ENCODE peak calls at places on chromosomes 1 and 21, in ten cellular contexts. C, U, T, W, O, S, L, K, D and M are unnamed samples.

GRCh38 chr1:169497317-169497716 is 11.6 kb upstream of the SLC19A2 start:
- DNase-seq in C (no peak), D (no peak), K (no peak), T (no peak), L (no peak), S (no peak), O (no peak), U (no peak), W (no peak), M (no peak)

GRCh38 chr1:15459771-15460719 is 3.5 kb downstream of the CELA2A start:
- DNase-seq in C (no peak), O (no peak), S (no peak), T (no peak), W (peak), L (no peak), K (no peak), U (no peak), D (no peak), M (no peak)

GRCh38 chr1:40824591-40825429 is 37.4 kb downstream of the CITED4 start:
- DNase-seq in U (no peak), S (peak), D (no peak), O (no peak), L (peak), W (peak), C (no peak), K (peak), T (no peak), M (no peak)

GRCh38 chr1:85495556-85495955 is 30.6 kb upstream of the DDAH1 start:
- DNase-seq in C (no peak), S (no peak), U (no peak), T (peak), W (peak), O (no peak), K (peak), L (no peak), D (no peak), M (peak)

GRCh38 chr1:195122497-195122896 is 1485.7 kb downstream of the KCNT2 start:
- DNase-seq in C (no peak), O (no peak), W (no peak), D (no peak), K (no peak), T (no peak), S (no peak), L (no peak), U (no peak), M (no peak)

GRCh38 chr1:237911911-237912310 is 21.2 kb upstream of the ZP4 start:
- DNase-seq in L (no peak), D (no peak), U (no peak), W (peak), K (peak), T (no peak), C (no peak), O (no peak), S (no peak), M (no peak)

GRCh38 chr1:22317231-22317919 is 134.3 kb upstream of the ZBTB40 start:
- DNase-seq in U (no peak), O (no peak), D (no peak), S (peak), W (no peak), C (peak), K (no peak), T (no peak), L (peak), M (peak)

GRCh38 chr1:82400521-82400920 is 599.8 kb downstream of the ADGRL2 start:
- DNase-seq in D (no peak), C (no peak), K (no peak), S (no peak), O (no peak), L (no peak), T (no peak), U (no peak), W (no peak), M (no peak)

GRCh38 chr1:13828454-13829151 is 128.6 kb downstream of the PRDM2 start:
- DNase-seq in L (peak), T (peak), S (peak), U (no peak), C (peak), D (no peak), O (no peak), W (no peak), K (no peak), M (peak)

GRCh38 chr1:56925193-56925592 is 40.6 kb downstream of the C8B start:
- DNase-seq in W (no peak), C (no peak), U (no peak), S (no peak), L (no peak), O (no peak), D (no peak), K (peak), T (no peak), M (no peak)

GRCh38 chr1:17878837-17879236 is 123.7 kb downstream of the ACTL8 start:
- DNase-seq in D (no peak), T (no peak), K (peak), O (no peak), C (no peak), U (no peak), W (peak), S (no peak), L (no peak), M (peak)

GRCh38 chr1:206851611-206852010 is 13.8 kb upstream of the IL20 start:
- DNase-seq in W (peak), T (no peak), D (no peak), K (peak), C (no peak), O (no peak), S (no peak), U (no peak), L (no peak), M (no peak)

GRCh38 chr1:26942656-26943055 is 17.6 kb downstream of the KDF1 start:
- DNase-seq in L (no peak), C (no peak), S (no peak), O (no peak), T (no peak), D (no peak), W (no peak), K (no peak), U (no peak), M (no peak)

GRCh38 chr1:208239518-208240381 is 4.4 kb downstream of the PLXNA2 start:
- DNase-seq in T (peak), C (no peak), U (no peak), O (no peak), L (peak), K (no peak), W (peak), S (peak), D (no peak), M (no peak)

GRCh38 chr21:23853796-23854379 is 1753.4 kb downstream of the MRPL39 start:
- DNase-seq in O (no peak), D (no peak), S (peak), L (no peak), K (peak), U (no peak), C (no peak), T (peak), W (peak), M (peak)

GRCh38 chr1:246724725-246725095 is 501 bp downstream of the SCCPDH start:
- DNase-seq in C (no peak), K (peak), W (peak), O (no peak), L (peak), D (peak), T (peak), S (peak), U (no peak), M (peak)

GRCh38 chr1:7404046-7404742 is 366.9 kb upstream of the VAMP3 start:
- DNase-seq in C (peak), T (no peak), D (no peak), S (no peak), K (no peak), O (no peak), W (no peak), U (peak), L (no peak), M (no peak)

DNA sequence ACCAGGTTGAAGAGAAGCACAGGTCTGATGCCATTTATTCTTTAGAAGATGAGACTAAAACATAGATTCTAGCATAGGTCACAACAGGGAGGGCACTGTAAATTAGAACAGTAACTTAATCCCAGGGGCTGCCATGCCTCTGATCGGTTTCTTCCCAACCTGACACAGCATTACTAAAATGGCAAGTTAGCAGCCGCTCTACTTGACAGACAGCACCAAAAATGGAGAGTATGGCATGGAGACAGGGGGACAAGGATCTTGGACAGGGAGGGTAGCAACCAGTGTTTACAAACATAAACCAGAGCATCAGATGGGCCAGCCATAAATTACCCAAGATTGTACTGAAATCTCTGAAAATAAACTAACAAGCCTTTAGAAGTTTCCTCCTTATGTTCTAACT is 5.9 kb downstream of the DUSP10 start:
- DNase-seq in C (no peak), O (no peak), U (no peak), D (no peak), L (no peak), T (no peak), W (no peak), S (no peak), K (no peak), M (no peak)
- H3K27ac ChIP-seq in C (no peak), O (peak), U (peak), D (no peak), L (no peak), T (no peak), W (no peak), S (no peak), K (no peak), M (no peak)

GRCh38 chr1:176949033-176949662 is 215.4 kb downstream of the ASTN1 start:
- DNase-seq in T (peak), O (peak), S (peak), D (no peak), L (peak), K (peak), C (peak), U (no peak), W (peak), M (peak)
- TF ChIP-seq CTCF in T (peak), O (peak), S (peak), D (no peak), L (peak), K (peak), C (peak), U (peak), W (peak), M (no peak)

GRCh38 chr1:213457097-213457680 is 406.1 kb downstream of the RPS6KC1 start:
- DNase-seq in U (peak), L (no peak), W (no peak), O (peak), S (no peak), C (no peak), K (no peak), D (peak), T (no peak), M (no peak)
- H3K27ac ChIP-seq in U (no peak), L (no peak), W (no peak), O (no peak), S (no peak), C (no peak), K (no peak), D (peak), T (no peak), M (no peak)

GRCh38 chr1:80533178-80533577 is 1267.6 kb upstream of the ADGRL2 start:
- DNase-seq in O (no peak), T (no peak), L (no peak), C (no peak), W (no peak), S (no peak), K (no peak), U (no peak), D (no peak), M (no peak)
- TF ChIP-seq CTCF in O (no peak), T (no peak), L (no peak), C (no peak), W (no peak), S (no peak), K (no peak), U (no peak), D (no peak), M (no peak)